ENCODE peak calls at places on chromosomes 16 and 17, in seven cellular contexts. One of them, this sample, is unnamed.
A peak's percentile ranks its signal among the peaks of the same experiment; 100 is the strongest.

GRCh38 chr17:1997587-1998425 is 27.3 kb downstream of the RTN4RL1 start:
- DNase-seq in cardiac muscle cell: peak; percentile 42
- DNase-seq in testis: peak; percentile 56
- DNase-seq in esophagus muscularis mucosa: no peak
- DNase-seq in CD8-positive, alpha-beta T cell: no peak
- DNase-seq in fibroblast of lung: no peak
- DNase-seq in DND-41: no peak
- DNase-seq in this sample: no peak

GRCh38 chr16:11272921-11273720 is at the start of gene PRM3:
- DNase-seq in testis: no peak
- DNase-seq in cardiac muscle cell: no peak
- DNase-seq in fibroblast of lung: no peak
- DNase-seq in DND-41: no peak
- DNase-seq in CD8-positive, alpha-beta T cell: no peak
- DNase-seq in esophagus muscularis mucosa: no peak
- DNase-seq in this sample: no peak

GRCh38 chr17:74738051-74738996 is 1.3 kb downstream of the RAB37 start:
- DNase-seq in esophagus muscularis mucosa: no peak
- DNase-seq in CD8-positive, alpha-beta T cell: peak; percentile 84
- DNase-seq in fibroblast of lung: no peak
- DNase-seq in testis: no peak
- DNase-seq in cardiac muscle cell: no peak
- DNase-seq in DND-41: peak; percentile 97
- DNase-seq in this sample: no peak

GRCh38 chr16:50881953-50882352 is 140.1 kb downstream of the CYLD start:
- DNase-seq in cardiac muscle cell: no peak
- DNase-seq in esophagus muscularis mucosa: peak; percentile 80
- DNase-seq in CD8-positive, alpha-beta T cell: no peak
- DNase-seq in testis: no peak
- DNase-seq in fibroblast of lung: no peak
- DNase-seq in DND-41: no peak
- DNase-seq in this sample: no peak

GRCh38 chr17:4744999-4745969 is 5.6 kb upstream of the CXCL16 start:
- DNase-seq in esophagus muscularis mucosa: no peak
- DNase-seq in cardiac muscle cell: no peak
- DNase-seq in fibroblast of lung: no peak
- DNase-seq in testis: no peak
- DNase-seq in DND-41: no peak
- DNase-seq in CD8-positive, alpha-beta T cell: no peak
- DNase-seq in this sample: no peak

GRCh38 chr16:67179421-67180080 is 4.2 kb downstream of the MATCAP1 start:
- DNase-seq in esophagus muscularis mucosa: no peak
- DNase-seq in fibroblast of lung: no peak
- DNase-seq in DND-41: no peak
- DNase-seq in CD8-positive, alpha-beta T cell: no peak
- DNase-seq in cardiac muscle cell: no peak
- DNase-seq in testis: no peak
- DNase-seq in this sample: no peak

GRCh38 chr17:47254403-47254943 is 846 bp downstream of the ITGB3 start:
- DNase-seq in CD8-positive, alpha-beta T cell: no peak
- DNase-seq in cardiac muscle cell: no peak
- DNase-seq in testis: no peak
- DNase-seq in esophagus muscularis mucosa: no peak
- DNase-seq in fibroblast of lung: no peak
- DNase-seq in DND-41: no peak
- DNase-seq in this sample: no peak

GRCh38 chr16:61900482-61900881 is 135.8 kb downstream of the CDH8 start:
- DNase-seq in DND-41: no peak
- DNase-seq in fibroblast of lung: peak; percentile 56
- DNase-seq in CD8-positive, alpha-beta T cell: no peak
- DNase-seq in cardiac muscle cell: no peak
- DNase-seq in testis: no peak
- DNase-seq in esophagus muscularis mucosa: no peak
- DNase-seq in this sample: no peak

GRCh38 chr17:63918305-63918704 is 334 bp downstream of the GH1 start:
- DNase-seq in testis: no peak
- DNase-seq in DND-41: no peak
- DNase-seq in cardiac muscle cell: no peak
- DNase-seq in CD8-positive, alpha-beta T cell: no peak
- DNase-seq in esophagus muscularis mucosa: no peak
- DNase-seq in fibroblast of lung: no peak
- DNase-seq in this sample: no peak

GRCh38 chr16:1334739-1335138 is 1.3 kb downstream of the BAIAP3 start:
- DNase-seq in cardiac muscle cell: no peak
- DNase-seq in esophagus muscularis mucosa: no peak
- DNase-seq in CD8-positive, alpha-beta T cell: no peak
- DNase-seq in testis: no peak
- DNase-seq in fibroblast of lung: no peak
- DNase-seq in DND-41: no peak
- DNase-seq in this sample: no peak

GRCh38 chr17:4937553-4937952 is 2.3 kb downstream of the SLC25A11 start:
- DNase-seq in fibroblast of lung: no peak
- DNase-seq in CD8-positive, alpha-beta T cell: no peak
- DNase-seq in cardiac muscle cell: no peak
- DNase-seq in esophagus muscularis mucosa: no peak
- DNase-seq in DND-41: no peak
- DNase-seq in testis: no peak
- DNase-seq in this sample: no peak

GRCh38 chr17:30398328-30399041 is 19.8 kb downstream of the CPD start:
- DNase-seq in CD8-positive, alpha-beta T cell: no peak
- DNase-seq in testis: no peak
- DNase-seq in DND-41: no peak
- DNase-seq in cardiac muscle cell: no peak
- DNase-seq in fibroblast of lung: no peak
- DNase-seq in esophagus muscularis mucosa: no peak
- DNase-seq in this sample: no peak

GRCh38 chr17:4530799-4531730 is 24.1 kb downstream of the MYBBP1A start:
- DNase-seq in fibroblast of lung: no peak
- DNase-seq in testis: no peak
- DNase-seq in DND-41: no peak
- DNase-seq in CD8-positive, alpha-beta T cell: no peak
- DNase-seq in esophagus muscularis mucosa: no peak
- DNase-seq in cardiac muscle cell: no peak
- DNase-seq in this sample: no peak

GRCh38 chr17:17946104-17946503 is 26.1 kb downstream of the TOM1L2 start:
- DNase-seq in cardiac muscle cell: no peak
- DNase-seq in fibroblast of lung: no peak
- DNase-seq in DND-41: no peak
- DNase-seq in testis: no peak
- DNase-seq in CD8-positive, alpha-beta T cell: no peak
- DNase-seq in esophagus muscularis mucosa: no peak
- DNase-seq in this sample: no peak

GRCh38 chr17:43814714-43815113 is 18.2 kb downstream of the MPP3 start:
- DNase-seq in CD8-positive, alpha-beta T cell: no peak
- DNase-seq in fibroblast of lung: peak; percentile 74
- DNase-seq in DND-41: no peak
- DNase-seq in esophagus muscularis mucosa: no peak
- DNase-seq in cardiac muscle cell: no peak
- DNase-seq in testis: no peak
- DNase-seq in this sample: peak; percentile 37

GRCh38 chr16:48971571-48972071 is 310.0 kb downstream of the CBLN1 start:
- DNase-seq in testis: no peak
- DNase-seq in cardiac muscle cell: no peak
- DNase-seq in DND-41: no peak
- DNase-seq in CD8-positive, alpha-beta T cell: no peak
- DNase-seq in fibroblast of lung: peak; percentile 6
- DNase-seq in esophagus muscularis mucosa: no peak
- DNase-seq in this sample: no peak

GRCh38 chr17:77632619-77633018 is 325.9 kb upstream of the TNRC6C start:
- DNase-seq in cardiac muscle cell: no peak
- DNase-seq in DND-41: no peak
- DNase-seq in esophagus muscularis mucosa: no peak
- DNase-seq in fibroblast of lung: no peak
- DNase-seq in CD8-positive, alpha-beta T cell: no peak
- DNase-seq in testis: no peak
- DNase-seq in this sample: no peak

GRCh38 chr17:48555616-48556533 is 11.0 kb upstream of the HOXB2 start:
- DNase-seq in fibroblast of lung: peak; percentile 70
- DNase-seq in CD8-positive, alpha-beta T cell: no peak
- DNase-seq in cardiac muscle cell: peak; percentile 69
- DNase-seq in testis: no peak
- DNase-seq in esophagus muscularis mucosa: no peak
- DNase-seq in DND-41: no peak
- DNase-seq in this sample: no peak

GRCh38 chr17:14228903-14229302 is 7.8 kb downstream of the CDRT15 start:
- DNase-seq in cardiac muscle cell: no peak
- DNase-seq in esophagus muscularis mucosa: no peak
- DNase-seq in DND-41: no peak
- DNase-seq in fibroblast of lung: no peak
- DNase-seq in CD8-positive, alpha-beta T cell: no peak
- DNase-seq in testis: no peak
- DNase-seq in this sample: no peak

GRCh38 chr17:31916496-31917064 is 15.1 kb upstream of the UTP6 start:
- DNase-seq in cardiac muscle cell: no peak
- DNase-seq in testis: no peak
- DNase-seq in DND-41: no peak
- DNase-seq in fibroblast of lung: no peak
- DNase-seq in CD8-positive, alpha-beta T cell: no peak
- DNase-seq in esophagus muscularis mucosa: no peak
- DNase-seq in this sample: no peak

GRCh38 chr17:79778504-79779087 is 648 bp downstream of the CBX2 start:
- DNase-seq in cardiac muscle cell: peak; percentile 58
- DNase-seq in testis: no peak
- DNase-seq in CD8-positive, alpha-beta T cell: no peak
- DNase-seq in esophagus muscularis mucosa: no peak
- DNase-seq in DND-41: peak; percentile 57
- DNase-seq in fibroblast of lung: no peak
- DNase-seq in this sample: no peak

GRCh38 chr16:10788665-10789064 is 29.9 kb downstream of the TVP23A start:
- DNase-seq in testis: no peak
- DNase-seq in fibroblast of lung: no peak
- DNase-seq in cardiac muscle cell: peak; percentile 60
- DNase-seq in DND-41: no peak
- DNase-seq in esophagus muscularis mucosa: no peak
- DNase-seq in CD8-positive, alpha-beta T cell: no peak
- DNase-seq in this sample: no peak

GRCh38 chr16:59295474-59295873 is 561.4 kb upstream of the GOT2 start:
- DNase-seq in cardiac muscle cell: no peak
- DNase-seq in testis: no peak
- DNase-seq in esophagus muscularis mucosa: no peak
- DNase-seq in DND-41: no peak
- DNase-seq in fibroblast of lung: no peak
- DNase-seq in CD8-positive, alpha-beta T cell: no peak
- DNase-seq in this sample: no peak
- TF ChIP-seq CTCF in cardiac muscle cell: no peak
- TF ChIP-seq CTCF in testis: no peak
- TF ChIP-seq CTCF in esophagus muscularis mucosa: no peak
- TF ChIP-seq CTCF in DND-41: no peak
- TF ChIP-seq CTCF in fibroblast of lung: no peak
- TF ChIP-seq CTCF in CD8-positive, alpha-beta T cell: no peak
- TF ChIP-seq CTCF in this sample: no peak

DNA sequence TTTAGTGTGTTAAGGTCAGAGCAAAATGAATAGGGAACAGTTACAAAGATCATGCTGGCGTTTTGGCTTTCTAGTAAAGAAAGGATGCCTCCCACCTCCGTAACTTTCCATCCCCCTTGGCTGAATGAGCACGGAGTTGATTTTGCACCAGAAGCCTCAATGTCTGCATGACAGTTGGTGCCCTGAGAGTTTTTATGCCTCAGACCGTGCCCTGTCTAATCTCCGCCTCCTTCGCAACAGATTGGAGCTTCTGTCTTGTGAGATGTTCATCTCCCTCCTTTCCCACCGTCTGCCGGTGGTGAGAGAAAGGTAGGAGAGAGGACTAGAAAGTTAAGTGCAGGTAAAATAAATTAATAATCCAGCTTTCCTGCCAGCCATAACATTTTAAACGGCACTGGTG is 1.9 kb downstream of the HS3ST4 start:
- DNase-seq in fibroblast of lung: no peak
- DNase-seq in cardiac muscle cell: no peak
- DNase-seq in CD8-positive, alpha-beta T cell: no peak
- DNase-seq in esophagus muscularis mucosa: no peak
- DNase-seq in DND-41: no peak
- DNase-seq in testis: no peak
- DNase-seq in this sample: no peak
- H3K4me3 ChIP-seq in fibroblast of lung: no peak overlapping the region
- H3K4me3 ChIP-seq in cardiac muscle cell: no peak overlapping the region
- H3K4me3 ChIP-seq in CD8-positive, alpha-beta T cell: no peak overlapping the region
- H3K4me3 ChIP-seq in esophagus muscularis mucosa: no peak overlapping the region
- H3K4me3 ChIP-seq in DND-41: no peak overlapping the region
- H3K4me3 ChIP-seq in testis: peak overlapping the region; percentile 38
- H3K4me3 ChIP-seq in this sample: no peak overlapping the region

DNA sequence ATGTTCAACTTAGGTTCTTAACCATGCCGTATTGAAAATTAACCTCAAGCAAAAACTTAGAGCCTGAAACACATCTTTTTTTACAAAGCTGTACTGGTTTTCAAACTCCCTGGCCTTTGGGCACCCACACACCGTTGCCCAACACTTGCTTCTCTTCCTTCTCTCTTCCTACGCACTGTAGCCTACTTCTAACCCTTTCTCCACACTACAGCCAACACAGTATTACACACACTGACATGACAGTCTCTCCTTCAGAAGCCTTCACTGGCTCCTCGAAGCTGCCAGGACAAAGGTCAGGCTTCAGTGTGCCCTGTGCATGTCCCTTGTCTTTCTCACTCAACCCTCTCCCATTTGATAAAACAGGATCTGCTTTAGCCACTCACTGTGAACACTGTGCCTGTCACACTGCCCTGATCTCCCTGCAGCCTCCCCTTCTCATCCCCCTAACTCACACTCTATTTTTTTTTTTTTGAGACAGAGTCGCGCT is 8.0 kb downstream of the FANCA start:
- DNase-seq in DND-41: no peak
- DNase-seq in testis: no peak
- DNase-seq in fibroblast of lung: no peak
- DNase-seq in esophagus muscularis mucosa: no peak
- DNase-seq in cardiac muscle cell: no peak
- DNase-seq in CD8-positive, alpha-beta T cell: no peak
- DNase-seq in this sample: no peak
- H3K36me3 ChIP-seq in DND-41: peaks cover 85% of the 10 kb centered on the region
- H3K36me3 ChIP-seq in testis: no peaks in the 10 kb centered on the region
- H3K36me3 ChIP-seq in fibroblast of lung: no peaks in the 10 kb centered on the region
- H3K36me3 ChIP-seq in esophagus muscularis mucosa: no peaks in the 10 kb centered on the region
- H3K36me3 ChIP-seq in cardiac muscle cell: no peaks in the 10 kb centered on the region
- H3K36me3 ChIP-seq in CD8-positive, alpha-beta T cell: no peaks in the 10 kb centered on the region
- H3K36me3 ChIP-seq in this sample: no peaks in the 10 kb centered on the region

DNA sequence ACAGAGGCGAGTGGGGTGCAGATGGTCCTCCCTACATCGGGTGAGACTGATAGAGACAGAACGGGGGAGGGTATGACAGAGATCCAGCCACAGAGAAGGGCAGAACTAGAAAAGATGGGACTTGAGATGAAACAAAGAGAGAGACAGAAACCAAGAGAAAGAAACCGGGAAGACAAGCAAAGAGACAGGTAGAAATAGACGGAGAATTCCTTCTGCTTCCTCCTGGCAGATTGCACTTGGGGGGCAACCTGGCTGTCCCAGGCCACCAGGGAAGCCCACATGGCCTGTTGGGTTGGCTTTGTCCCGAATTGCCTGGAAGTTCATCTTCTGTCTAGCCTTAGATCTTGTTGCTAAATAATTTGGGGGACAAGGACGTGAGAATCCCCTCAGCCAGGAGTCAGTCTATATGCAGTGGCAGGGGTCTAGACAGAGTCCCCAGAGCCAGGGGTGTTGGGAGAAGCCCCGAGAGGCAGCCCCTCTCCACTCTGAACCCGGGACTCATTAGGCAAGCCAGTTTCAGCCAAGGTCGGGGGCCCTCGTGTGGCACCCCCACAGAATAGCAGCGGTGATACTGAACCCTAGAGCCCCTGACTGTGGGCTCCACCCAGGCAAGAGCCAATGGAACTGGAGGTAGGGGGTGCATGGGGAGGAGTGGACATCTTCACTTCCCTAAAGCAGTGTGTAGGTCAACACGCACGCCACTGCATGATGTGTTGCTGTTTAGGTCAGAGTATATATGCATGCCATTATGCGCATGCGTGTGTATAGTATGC is 626 bp upstream of the TSPOAP1 start:
- DNase-seq in fibroblast of lung: no peak
- DNase-seq in testis: no peak
- DNase-seq in cardiac muscle cell: peak; percentile 25
- DNase-seq in CD8-positive, alpha-beta T cell: peak; percentile 68
- DNase-seq in DND-41: peak; percentile 93
- DNase-seq in esophagus muscularis mucosa: no peak
- DNase-seq in this sample: no peak
- TF ChIP-seq CTCF in fibroblast of lung: peak; percentile 28
- TF ChIP-seq CTCF in testis: no peak
- TF ChIP-seq CTCF in cardiac muscle cell: peak; percentile 36
- TF ChIP-seq CTCF in CD8-positive, alpha-beta T cell: peak; percentile 84
- TF ChIP-seq CTCF in DND-41: peak; percentile 80
- TF ChIP-seq CTCF in esophagus muscularis mucosa: no peak
- TF ChIP-seq CTCF in this sample: no peak

This sample was measured in kidney epithelial cell.